ENCODE peak calls at places on chromosome 12, in ten cellular contexts. L is RCC 7860; O is CD4-positive, alpha-beta T cell; P is EL; S is NCI-H460; M is central memory CD4-positive, alpha-beta T cell; F is RWPE1; I is NCI-H510A treated with DMSO at 0.1 percent for 48 hours; A is activated CD4-positive, alpha-beta T cell treated with anti-CD3 and anti-CD28 coated beads for 4 hours; T is HTR-8/SVneo. C is an unnamed sample.

GRCh38 chr12:65715976-65716375 is 108.3 kb upstream of the HMGA2 start:
- DNase-seq in L (no peak), O (no peak), P (no peak), S (no peak), M (no peak), F (no peak), I (no peak), A (no peak), T (no peak), C (no peak)

GRCh38 chr12:127245009-127245408 is 1022.0 kb upstream of the TMEM132C start:
- DNase-seq in L (no peak), O (no peak), P (peak), S (no peak), M (no peak), F (no peak), I (no peak), A (no peak), T (no peak), C (no peak)

GRCh38 chr12:11981174-11981733 is 89.5 kb upstream of the BCL2L14 start:
- DNase-seq in L (peak), O (no peak), P (peak), S (no peak), M (peak), F (no peak), I (no peak), A (peak), T (no peak), C (no peak)

GRCh38 chr12:30822385-30823139 is 67.8 kb upstream of the CAPRIN2 start:
- DNase-seq in L (no peak), O (peak), P (peak), S (no peak), M (peak), F (peak), I (no peak), A (peak), T (no peak), C (no peak)

GRCh38 chr12:54725233-54725843 is 77.2 kb upstream of the DCD start:
- DNase-seq in L (no peak), O (no peak), P (peak), S (peak), M (peak), F (peak), I (peak), A (no peak), T (peak), C (no peak)

GRCh38 chr12:47576256-47576655 is 129.6 kb downstream of the RPAP3 start:
- DNase-seq in L (no peak), O (no peak), P (no peak), S (no peak), M (no peak), F (no peak), I (no peak), A (no peak), T (no peak), C (no peak)

GRCh38 chr12:116384629-116385485 is 107.4 kb upstream of the MED13L start:
- DNase-seq in L (peak), O (no peak), P (peak), S (no peak), M (no peak), F (no peak), I (peak), A (no peak), T (no peak), C (peak)

GRCh38 chr12:45701296-45701695 is 28.2 kb upstream of the ARID2 start:
- DNase-seq in L (no peak), O (no peak), P (no peak), S (no peak), M (no peak), F (no peak), I (no peak), A (no peak), T (no peak), C (no peak)

GRCh38 chr12:130049666-130050065 is 112.6 kb upstream of the FZD10 start:
- DNase-seq in L (no peak), O (no peak), P (no peak), S (no peak), M (no peak), F (no peak), I (peak), A (no peak), T (no peak), C (no peak)

GRCh38 chr12:92244036-92244435 is 98.4 kb upstream of the BTG1 start:
- DNase-seq in L (no peak), O (no peak), P (no peak), S (no peak), M (no peak), F (no peak), I (no peak), A (no peak), T (no peak), C (no peak)

GRCh38 chr12:52050116-52050770 is 999 bp upstream of the NR4A1 start:
- DNase-seq in L (no peak), O (no peak), P (no peak), S (no peak), M (no peak), F (no peak), I (peak), A (no peak), T (no peak), C (peak)

GRCh38 chr12:94386422-94386821 is 73.2 kb downstream of the CEP83 start:
- DNase-seq in L (no peak), O (no peak), P (no peak), S (no peak), M (no peak), F (no peak), I (no peak), A (no peak), T (no peak), C (no peak)

GRCh38 chr12:101696477-101697196 is 803 bp upstream of the CHPT1 start:
- DNase-seq in L (no peak), O (no peak), P (no peak), S (no peak), M (no peak), F (peak), I (peak), A (no peak), T (no peak), C (no peak)

GRCh38 chr12:124040286-124040685 is 67.3 kb downstream of the ZNF664 start:
- DNase-seq in L (no peak), O (no peak), P (no peak), S (no peak), M (no peak), F (no peak), I (no peak), A (no peak), T (no peak), C (no peak)